ENCODE peak calls at places on chromosomes 6 and 20, in four cellular contexts. W is aorta, B is upper lobe of right lung, E is spleen. A is an unnamed sample.

GRCh38 chr6:92777146-92777740 is 642.1 kb downstream of the EPHA7 start:
- DNase-seq in W (no peak), B (no peak), E (no peak), A (no peak)

GRCh38 chr20:4132956-4133355 is 117.6 kb upstream of the RNF24 start:
- DNase-seq in W (no peak), B (no peak), E (no peak), A (no peak)

GRCh38 chr6:12174878-12175277 is 115.3 kb upstream of the EDN1 start:
- DNase-seq in W (no peak), B (no peak), E (no peak), A (no peak)

GRCh38 chr6:166424431-166424830 is 41.7 kb upstream of the MPC1 start:
- DNase-seq in W (no peak), B (peak; percentile 22), E (no peak), A (no peak)

GRCh38 chr6:128417698-128418097 is 102.7 kb downstream of the PTPRK start:
- DNase-seq in W (no peak), B (no peak), E (no peak), A (no peak)

GRCh38 chr6:158647501-158647900 is 2.4 kb upstream of the SYTL3 start:
- DNase-seq in W (no peak), B (no peak), E (no peak), A (no peak)

GRCh38 chr20:24102290-24102689 is 113.7 kb upstream of the GGTLC1 start:
- DNase-seq in W (no peak), B (no peak), E (no peak), A (peak; percentile 82)

GRCh38 chr20:4544765-4545164 is 176.9 kb upstream of the PRND start:
- DNase-seq in W (no peak), B (no peak), E (no peak), A (no peak)

GRCh38 chr6:44151348-44152108 is 7.1 kb upstream of the CAPN11 start:
- DNase-seq in W (peak; percentile 92), B (peak; percentile 89), E (peak; percentile 93), A (peak; percentile 75)

GRCh38 chr20:33388268-33388667 is 13.1 kb downstream of the CDK5RAP1 start:
- DNase-seq in W (no peak), B (no peak), E (no peak), A (no peak)

GRCh38 chr6:166553563-166554271 is 32.8 kb downstream of the RAMACL start:
- DNase-seq in W (peak; percentile 67), B (no peak), E (no peak), A (no peak)

GRCh38 chr6:11343963-11344714 is 111.7 kb upstream of the NEDD9 start:
- DNase-seq in W (no peak), B (no peak), E (no peak), A (no peak)

GRCh38 chr6:90078513-90079289 is 184.4 kb downstream of the GJA10 start:
- DNase-seq in W (no peak), B (no peak), E (no peak), A (peak; percentile 35)

GRCh38 chr20:53930651-53931504 is 139.5 kb downstream of the BCAS1 start:
- DNase-seq in W (no peak), B (no peak), E (no peak), A (no peak)

GRCh38 chr20:53931597-53931996 is 138.8 kb downstream of the BCAS1 start:
- DNase-seq in W (no peak), B (no peak), E (no peak), A (no peak)

GRCh38 chr20:53929399-53929798 is 141.0 kb downstream of the BCAS1 start:
- DNase-seq in W (no peak), B (no peak), E (no peak), A (no peak)

GRCh38 chr20:53927990-53928389 is 142.4 kb downstream of the BCAS1 start:
- DNase-seq in W (no peak), B (no peak), E (no peak), A (no peak)

GRCh38 chr20:53929974-53930650 is 140.3 kb downstream of the BCAS1 start:
- DNase-seq in W (no peak), B (no peak), E (no peak), A (no peak)
- H3K27ac ChIP-seq in W (no peak overlapping the region), B (no peak overlapping the region), E (peak overlapping the region; percentile 15), A (no peak overlapping the region)

GRCh38 chr20:51752343-51752951 is 15.7 kb downstream of the ATP9A start:
- DNase-seq in W (peak; percentile 26), B (no peak), E (no peak), A (no peak)

GRCh38 chr20:51749674-51750036 is 18.5 kb downstream of the ATP9A start:
- DNase-seq in W (no peak), B (no peak), E (no peak), A (no peak)

GRCh38 chr20:51747182-51747911 is 20.8 kb downstream of the ATP9A start:
- DNase-seq in W (peak; percentile 48), B (no peak), E (no peak), A (no peak)

GRCh38 chr20:51750037-51750769 is 18.0 kb downstream of the ATP9A start:
- DNase-seq in W (peak; percentile 93), B (peak; percentile 85), E (no peak), A (no peak)

DNA sequence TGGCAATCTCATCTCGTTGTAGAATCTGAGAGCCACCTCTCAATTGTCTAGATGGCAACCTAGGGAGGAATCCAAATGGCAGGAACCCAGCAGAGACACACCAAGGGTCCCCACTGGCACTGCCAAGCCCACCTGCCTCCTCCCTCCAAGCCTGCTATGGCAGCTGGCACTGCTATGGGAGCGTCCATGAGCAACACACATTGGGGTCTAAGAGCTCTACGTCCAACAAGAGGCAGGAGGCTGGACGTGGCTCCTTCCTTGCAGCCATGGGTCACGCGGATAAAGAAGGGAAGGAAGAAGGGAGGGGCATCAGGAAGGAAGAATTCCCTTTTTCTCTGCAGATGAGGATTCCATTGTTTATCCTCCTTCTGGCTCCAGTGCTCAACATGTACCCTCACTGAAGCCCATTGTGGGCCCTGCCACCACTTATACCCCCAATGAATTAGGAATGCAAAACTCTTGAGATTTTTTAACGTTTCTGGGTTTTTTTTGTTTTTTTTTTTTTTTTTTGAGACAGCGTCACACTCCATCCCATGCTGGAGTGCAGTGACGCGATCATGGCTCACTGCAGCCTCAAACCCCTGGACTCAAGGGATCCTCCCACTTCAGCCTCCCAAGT is 17.3 kb downstream of the ATP9A start:
- DNase-seq in W (peak; percentile 60), B (no peak), E (no peak), A (no peak)
- H3K27ac ChIP-seq in W (peak overlapping the region; percentile 11), B (peak overlapping the region; percentile 49), E (no peak overlapping the region), A (no peak overlapping the region)

DNA sequence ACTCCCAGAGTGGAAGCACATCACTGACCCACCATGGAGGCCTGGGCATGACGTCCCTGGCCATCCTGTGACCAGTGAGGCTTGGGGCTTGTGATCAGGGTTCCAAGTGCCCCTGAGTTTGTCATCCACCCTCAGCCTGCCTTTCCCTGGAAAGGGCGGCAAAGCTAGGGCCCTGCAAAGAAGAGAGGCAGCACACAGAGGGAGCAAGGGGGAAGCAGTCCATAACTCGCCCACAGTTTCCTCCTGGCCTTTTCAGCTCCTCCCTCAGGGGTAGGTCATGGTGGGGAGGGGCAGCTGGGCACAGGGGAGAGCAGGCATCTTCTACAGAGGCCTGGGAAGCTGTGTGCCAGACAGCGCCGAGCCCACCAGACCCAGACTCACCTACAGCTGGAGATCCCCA is at the start of gene NCR2:
- DNase-seq in W (no peak), B (no peak), E (no peak), A (no peak)
- H3K27ac ChIP-seq in W (no peak within 1 kb of the TSS), B (no peak within 1 kb of the TSS), E (no peak within 1 kb of the TSS), A (no peak within 1 kb of the TSS)

GRCh38 chr6:78517399-78517798 is 350.0 kb upstream of the IRAK1BP1 start:
- DNase-seq in W (no peak), B (no peak), E (no peak), A (no peak)
- H3K27ac ChIP-seq in W (no peak overlapping the region), B (no peak overlapping the region), E (no peak overlapping the region), A (no peak overlapping the region)

GRCh38 chr20:50394569-50394968 is 115.6 kb upstream of the PTPN1 start:
- DNase-seq in W (no peak), B (no peak), E (peak; percentile 82), A (peak; percentile 89)
- H3K27ac ChIP-seq in W (peak overlapping the region; percentile 77), B (peak overlapping the region; percentile 73), E (peak overlapping the region; percentile 32), A (peak overlapping the region; percentile 43)

GRCh38 chr20:41619360-41620115 is 1.4 kb upstream of the CHD6 start:
- DNase-seq in W (no peak), B (no peak), E (no peak), A (no peak)
- H3K27ac ChIP-seq in W (no peak overlapping the region), B (no peak overlapping the region), E (no peak overlapping the region), A (no peak overlapping the region)

GRCh38 chr6:79232696-79233462 is 1.6 kb downstream of the HMGN3 start:
- DNase-seq in W (no peak), B (no peak), E (no peak), A (no peak)
- H3K27ac ChIP-seq in W (no peak overlapping the region), B (peak overlapping the region; percentile 85), E (peak overlapping the region; percentile 84), A (no peak overlapping the region)